ENCODE peak calls at places on chromosomes 2 and 18, in eight cellular contexts. C, G, F, W, M, K, J and V are unnamed samples.
A peak's percentile ranks its signal among the peaks of the same experiment; 100 is the strongest.

GRCh38 chr2:150759531-150759930 is 272.1 kb upstream of the RND3 start:
- DNase-seq in C (no peak), G (no peak), F (no peak), W (no peak), M (no peak), K (no peak), J (no peak), V (no peak)

GRCh38 chr2:59312022-59312421 is 1070.9 kb upstream of the FANCL start:
- DNase-seq in C (no peak), G (no peak), F (no peak), W (no peak), M (no peak), K (no peak), J (no peak), V (no peak)

GRCh38 chr2:240449764-240450531 is 14.5 kb downstream of the GPC1 start:
- DNase-seq in C (no peak), G (peak; percentile 62), F (no peak), W (no peak), M (no peak), K (no peak), J (no peak), V (no peak)

GRCh38 chr2:88227446-88227845 is 57.3 kb downstream of the THNSL2 start:
- DNase-seq in C (no peak), G (peak; percentile 26), F (no peak), W (peak; percentile 26), M (no peak), K (no peak), J (no peak), V (no peak)

GRCh38 chr2:191857406-191857805 is 10.5 kb upstream of the CAVIN2 start:
- DNase-seq in C (no peak), G (no peak), F (no peak), W (peak; percentile 64), M (no peak), K (no peak), J (no peak), V (no peak)

GRCh38 chr2:202361133-202361532 is 15.0 kb upstream of the BMPR2 start:
- DNase-seq in C (no peak), G (no peak), F (no peak), W (no peak), M (no peak), K (no peak), J (no peak), V (no peak)

GRCh38 chr2:80579756-80580155 is 275.2 kb upstream of the LRRTM1 start:
- DNase-seq in C (no peak), G (peak; percentile 5), F (no peak), W (no peak), M (no peak), K (no peak), J (no peak), V (no peak)

GRCh38 chr2:225117061-225117716 is 74.9 kb upstream of the DOCK10 start:
- DNase-seq in C (no peak), G (no peak), F (no peak), W (peak; percentile 47), M (no peak), K (no peak), J (no peak), V (no peak)

GRCh38 chr18:22348521-22349316 is 69.0 kb downstream of the CTAGE1 start:
- DNase-seq in C (peak; percentile 75), G (peak; percentile 68), F (no peak), W (peak; percentile 62), M (no peak), K (peak; percentile 2), J (peak; percentile 74), V (no peak)

GRCh38 chr18:6748241-6748640 is 18.7 kb downstream of the ARHGAP28 start:
- DNase-seq in C (no peak), G (no peak), F (no peak), W (peak; percentile 24), M (no peak), K (no peak), J (no peak), V (no peak)

GRCh38 chr2:72822794-72823193 is 3.0 kb downstream of the EXOC6B start:
- DNase-seq in C (no peak), G (no peak), F (no peak), W (no peak), M (no peak), K (no peak), J (no peak), V (no peak)

GRCh38 chr2:67879586-67880290 is 183.1 kb downstream of the C1D start:
- DNase-seq in C (no peak), G (no peak), F (no peak), W (peak; percentile 76), M (no peak), K (no peak), J (no peak), V (no peak)

GRCh38 chr2:26615336-26616031 is 25.7 kb downstream of the CIB4 start:
- DNase-seq in C (no peak), G (no peak), F (no peak), W (no peak), M (no peak), K (no peak), J (peak; percentile 32), V (no peak)

GRCh38 chr18:62904396-62905285 is 189.3 kb downstream of the PHLPP1 start:
- DNase-seq in C (no peak), G (no peak), F (no peak), W (no peak), M (no peak), K (no peak), J (no peak), V (no peak)

GRCh38 chr2:107984667-107985066 is 1.7 kb upstream of the SLC5A7 start:
- DNase-seq in C (no peak), G (no peak), F (no peak), W (no peak), M (no peak), K (no peak), J (no peak), V (no peak)

GRCh38 chr18:13710460-13710859 is 15.9 kb downstream of the FAM210A start:
- DNase-seq in C (no peak), G (no peak), F (no peak), W (peak; percentile 37), M (no peak), K (no peak), J (peak; percentile 71), V (no peak)

GRCh38 chr2:226892729-226893128 is 56.9 kb downstream of the RHBDD1 start:
- DNase-seq in C (no peak), G (no peak), F (no peak), W (no peak), M (no peak), K (no peak), J (no peak), V (no peak)

DNA sequence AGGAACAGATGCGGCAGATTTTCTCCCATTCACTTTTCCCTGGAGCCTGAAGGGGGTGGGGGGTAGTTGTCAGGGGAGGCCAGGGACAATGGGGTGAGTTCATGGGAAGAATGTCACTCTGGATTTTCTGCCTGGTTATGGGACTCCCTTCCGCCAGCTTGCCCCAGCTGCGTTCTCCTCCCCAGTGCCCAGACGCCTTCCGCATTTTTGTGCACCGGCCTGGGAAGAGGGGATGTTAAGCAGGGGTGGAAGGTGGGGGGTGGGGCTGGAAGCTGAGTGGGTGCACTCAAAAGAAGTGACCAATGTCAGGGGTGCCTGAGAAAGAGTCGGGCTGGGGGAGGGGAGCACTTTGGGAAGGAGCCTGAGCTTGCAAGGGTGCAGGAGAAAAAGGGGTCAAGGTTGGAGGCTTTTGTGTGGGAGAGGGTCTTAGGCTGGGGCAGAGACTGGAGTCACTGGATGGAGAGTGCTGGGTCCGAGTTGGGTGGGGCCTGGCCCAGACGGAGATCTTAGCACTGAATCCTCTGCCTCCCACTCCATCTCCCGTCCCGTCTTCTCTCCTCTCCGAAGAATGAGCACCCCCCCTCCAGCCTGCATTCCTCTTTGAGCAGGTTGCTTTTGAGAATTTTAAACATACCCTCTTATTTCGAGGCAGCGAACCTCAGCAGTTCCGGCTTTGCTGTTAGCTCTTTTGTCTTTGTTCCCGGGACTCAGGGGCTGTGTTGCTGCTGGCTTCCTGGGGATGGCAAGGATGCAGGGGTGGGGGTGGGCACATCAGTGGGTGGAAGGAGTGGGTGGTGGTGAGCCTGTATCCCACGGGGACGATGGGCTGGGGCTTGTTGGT is 2.7 kb downstream of the IGFBP2 start:
- DNase-seq in C (no peak), G (peak; percentile 89), F (peak; percentile 76), W (no peak), M (no peak), K (no peak), J (no peak), V (no peak)
- H3K4me3 ChIP-seq in C (peak overlapping the region; percentile 55), G (peak overlapping the region; percentile 100), F (peak overlapping the region; percentile 88), W (peak overlapping the region; percentile 69), M (no peak overlapping the region), K (no peak overlapping the region), J (no peak overlapping the region), V (no peak overlapping the region)

GRCh38 chr2:214648520-214648919 is 161.0 kb downstream of the BARD1 start:
- DNase-seq in C (no peak), G (no peak), F (no peak), W (no peak), M (no peak), K (no peak), J (no peak), V (no peak)

GRCh38 chr2:214652473-214652872 is 157.0 kb downstream of the BARD1 start:
- DNase-seq in C (no peak), G (no peak), F (no peak), W (no peak), M (no peak), K (no peak), J (no peak), V (no peak)

GRCh38 chr2:214649440-214650205 is 159.9 kb downstream of the BARD1 start:
- DNase-seq in C (no peak), G (no peak), F (no peak), W (peak; percentile 65), M (no peak), K (no peak), J (no peak), V (no peak)

GRCh38 chr2:214651451-214651850 is 158.0 kb downstream of the BARD1 start:
- DNase-seq in C (no peak), G (no peak), F (no peak), W (peak; percentile 20), M (no peak), K (no peak), J (no peak), V (no peak)
- H3K4me3 ChIP-seq in C (no peak overlapping the region), G (no peak overlapping the region), F (no peak overlapping the region), W (no peak overlapping the region), M (no peak overlapping the region), K (no peak overlapping the region), J (no peak overlapping the region), V (no peak overlapping the region)

DNA sequence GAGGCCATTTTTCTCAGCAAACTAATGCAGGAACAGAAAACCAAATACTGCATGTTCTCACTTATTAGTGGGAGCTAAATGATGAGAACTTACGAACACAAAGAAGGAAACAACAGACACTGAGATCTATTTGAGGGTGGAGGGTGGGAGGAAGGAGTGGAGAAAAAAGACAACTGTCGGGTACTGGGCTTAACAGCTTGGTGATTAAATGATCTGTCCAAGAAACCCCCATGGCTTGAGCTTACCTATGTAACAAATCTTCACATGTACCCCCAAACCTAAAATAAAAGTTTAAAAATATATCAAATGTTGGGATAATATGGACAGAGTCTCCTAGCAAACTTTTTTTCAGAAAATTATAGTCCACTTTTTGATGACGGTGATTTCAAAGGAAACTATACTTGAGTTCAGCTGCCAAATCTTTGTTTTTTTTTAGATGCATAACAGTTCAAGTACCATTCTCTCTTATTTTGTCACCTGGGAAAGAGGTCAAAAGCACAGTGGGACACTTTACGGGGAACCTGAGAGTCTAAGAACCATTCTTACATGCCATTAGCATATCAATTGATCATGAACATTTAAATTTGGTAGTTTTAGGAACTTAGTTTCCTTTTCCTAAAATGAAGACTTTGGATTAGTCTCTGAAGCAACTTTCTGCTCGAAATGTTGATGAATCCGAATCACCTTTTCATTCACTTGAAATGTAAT is 835.0 kb downstream of the NRXN1 start:
- DNase-seq in C (no peak), G (no peak), F (no peak), W (no peak), M (no peak), K (no peak), J (no peak), V (no peak)
- H3K4me3 ChIP-seq in C (no peak overlapping the region), G (no peak overlapping the region), F (no peak overlapping the region), W (no peak overlapping the region), M (no peak overlapping the region), K (no peak overlapping the region), J (no peak overlapping the region), V (no peak overlapping the region)

GRCh38 chr2:98012561-98012979 is 16.8 kb upstream of the TMEM131 start:
- DNase-seq in C (no peak), G (no peak), F (no peak), W (no peak), M (no peak), K (no peak), J (no peak), V (no peak)
- H3K4me3 ChIP-seq in C (no peak overlapping the region), G (no peak overlapping the region), F (no peak overlapping the region), W (no peak overlapping the region), M (no peak overlapping the region), K (no peak overlapping the region), J (no peak overlapping the region), V (no peak overlapping the region)